ENCODE peak calls at places on chromosomes 4 and X, in seven cellular contexts. R, K, C, B, V, W and A are unnamed samples.

GRCh38 chr4:3461515-3462291 is 1.4 kb upstream of the DOK7 start:
- DNase-seq in K (no peak), B (peak; percentile 88), W (no peak), R (no peak), C (peak; percentile 29), V (peak; percentile 88), A (no peak)

GRCh38 chrX:105822138-105823091 is at the start of gene NRK:
- DNase-seq in B (peak; percentile 49), W (no peak), K (no peak), C (no peak), R (no peak), V (peak; percentile 62), A (no peak)

GRCh38 chr4:20831746-20832145 is 131.5 kb downstream of the PACRGL start:
- DNase-seq in R (no peak), C (no peak), V (no peak), B (no peak), W (peak; percentile 21), K (no peak), A (no peak)

GRCh38 chrX:55778322-55778721 is 60.8 kb downstream of the RRAGB start:
- DNase-seq in W (peak; percentile 62), C (no peak), V (no peak), K (no peak), R (no peak), B (no peak), A (no peak)

GRCh38 chr4:106186201-106186600 is 129.8 kb downstream of the TBCK start:
- DNase-seq in B (no peak), K (no peak), W (no peak), C (no peak), R (no peak), V (no peak), A (no peak)

GRCh38 chr4:6972911-6973310 is 63.3 kb downstream of the TBC1D14 start:
- DNase-seq in R (no peak), W (no peak), V (no peak), B (no peak), C (no peak), K (no peak), A (no peak)

GRCh38 chr4:3011456-3012220 is 48.3 kb downstream of the GRK4 start:
- DNase-seq in B (no peak), R (no peak), K (no peak), W (no peak), C (no peak), V (no peak), A (no peak)

GRCh38 chr4:6391186-6391851 is 81.1 kb downstream of the PPP2R2C start:
- DNase-seq in R (no peak), C (no peak), K (no peak), B (peak; percentile 69), V (peak; percentile 50), W (no peak), A (no peak)

GRCh38 chrX:103376118-103376978 is at the start of gene BEX3:
- DNase-seq in R (peak; percentile 66), B (peak; percentile 80), W (peak; percentile 57), K (peak; percentile 64), C (peak; percentile 71), V (peak; percentile 71), A (peak; percentile 7)

GRCh38 chrX:100649550-100650356 is 5.8 kb downstream of the SRPX2 start:
- DNase-seq in W (peak; percentile 86), V (peak; percentile 73), C (no peak), B (no peak), R (peak; percentile 71), K (no peak), A (no peak)

GRCh38 chr4:86508436-86508835 is 85.7 kb upstream of the PTPN13 start:
- DNase-seq in R (peak; percentile 26), K (no peak), V (no peak), W (peak; percentile 71), B (no peak), C (no peak), A (no peak)